ENCODE peak calls at places on chromosomes 3 and 15, in five cellular contexts. D, H, N, S and U are unnamed samples.

GRCh38 chr3:115323380-115323779 is 176.3 kb upstream of the ZBTB20 start:
- DNase-seq in H (no peak), D (no peak), N (no peak), S (no peak), U (no peak)

GRCh38 chr3:128313936-128314335 is 152.8 kb downstream of the DNAJB8 start:
- DNase-seq in H (no peak), D (no peak), N (no peak), S (no peak), U (no peak)

GRCh38 chr15:99424131-99424571 is 141.6 kb upstream of the MEF2A start:
- DNase-seq in D (no peak), N (no peak), H (no peak), S (no peak), U (no peak)

GRCh38 chr3:114480442-114480841 is 186.6 kb downstream of the TIGIT start:
- DNase-seq in H (peak; percentile 74), S (no peak), D (no peak), N (no peak), U (no peak)

GRCh38 chr3:170542704-170543103 is 43.2 kb downstream of the SLC7A14 start:
- DNase-seq in H (no peak), S (no peak), D (no peak), N (no peak), U (no peak)

GRCh38 chr15:66019826-66020398 is 150.6 kb downstream of the RAB11A start:
- DNase-seq in N (no peak), H (no peak), S (no peak), D (no peak), U (no peak)

GRCh38 chr3:144622845-144623244 is 651.2 kb downstream of the DIPK2A start:
- DNase-seq in N (no peak), S (no peak), D (no peak), H (no peak), U (no peak)

GRCh38 chr15:81492303-81492702 is 118.3 kb upstream of the TMC3 start:
- DNase-seq in N (no peak), S (no peak), D (peak; percentile 25), H (peak; percentile 75), U (no peak)

GRCh38 chr3:57065588-57065987 is 5.1 kb downstream of the SPATA12 start:
- DNase-seq in S (peak; percentile 65), D (no peak), H (no peak), N (no peak), U (no peak)

GRCh38 chr3:39107874-39108308 is 411 bp downstream of the TTC21A start:
- DNase-seq in N (no peak), H (no peak), D (no peak), S (no peak), U (no peak)

GRCh38 chr3:127208483-127209100 is 15.7 kb downstream of the PRR23E start:
- DNase-seq in N (no peak), D (no peak), H (no peak), S (no peak), U (no peak)

GRCh38 chr3:186025161-186025560 is 83.7 kb downstream of the ETV5 start:
- DNase-seq in S (peak; percentile 25), N (no peak), H (peak; percentile 63), D (no peak), U (no peak)

GRCh38 chr3:160781429-160781828 is 25.4 kb downstream of the PPM1L start:
- DNase-seq in D (no peak), N (no peak), H (no peak), S (no peak), U (no peak)

GRCh38 chr3:28279770-28280169 is 38.4 kb downstream of the CMC1 start:
- DNase-seq in D (no peak), H (no peak), S (no peak), N (no peak), U (no peak)

GRCh38 chr15:92116320-92116719 is 262.8 kb downstream of the SLCO3A1 start:
- DNase-seq in S (no peak), D (no peak), H (no peak), N (no peak), U (no peak)

GRCh38 chr15:90327313-90327712 is 24.8 kb upstream of the ZNF774 start:
- DNase-seq in D (no peak), S (no peak), N (no peak), H (no peak), U (no peak)

GRCh38 chr3:146161725-146162047 is 702 bp upstream of the PLOD2 start:
- DNase-seq in N (no peak), D (peak; percentile 57), S (peak; percentile 42), H (peak; percentile 75), U (peak; percentile 50)

GRCh38 chr3:58691997-58692396 is 25.4 kb upstream of the FAM3D start:
- DNase-seq in D (no peak), H (peak; percentile 3), S (no peak), N (no peak), U (no peak)

GRCh38 chr15:63968700-63969099 is 77.6 kb downstream of the DAPK2 start:
- DNase-seq in H (no peak), D (no peak), N (no peak), S (no peak), U (no peak)

GRCh38 chr3:119723022-119723421 is 20.2 kb downstream of the CFAP91 start:
- DNase-seq in H (no peak), S (no peak), D (no peak), N (no peak), U (no peak)

GRCh38 chr3:45506084-45506483 is 88.5 kb upstream of the LIMD1 start:
- DNase-seq in S (no peak), H (no peak), N (no peak), D (no peak), U (no peak)

GRCh38 chr15:42331235-42331634 is 28.1 kb upstream of the CAPN3 start:
- DNase-seq in H (no peak), D (peak; percentile 27), N (no peak), S (no peak), U (no peak)

GRCh38 chr3:175535351-175535750 is 676.2 kb downstream of the NAALADL2 start:
- DNase-seq in S (no peak), D (no peak), H (no peak), N (no peak), U (no peak)

GRCh38 chr3:108125550-108126071 is 34.8 kb upstream of the CD47 start:
- DNase-seq in N (no peak), S (no peak), D (no peak), H (no peak), U (no peak)

GRCh38 chr15:77573826-77574225 is 58.9 kb downstream of the LINGO1 start:
- DNase-seq in N (no peak), S (no peak), H (no peak), D (no peak), U (no peak)

DNA sequence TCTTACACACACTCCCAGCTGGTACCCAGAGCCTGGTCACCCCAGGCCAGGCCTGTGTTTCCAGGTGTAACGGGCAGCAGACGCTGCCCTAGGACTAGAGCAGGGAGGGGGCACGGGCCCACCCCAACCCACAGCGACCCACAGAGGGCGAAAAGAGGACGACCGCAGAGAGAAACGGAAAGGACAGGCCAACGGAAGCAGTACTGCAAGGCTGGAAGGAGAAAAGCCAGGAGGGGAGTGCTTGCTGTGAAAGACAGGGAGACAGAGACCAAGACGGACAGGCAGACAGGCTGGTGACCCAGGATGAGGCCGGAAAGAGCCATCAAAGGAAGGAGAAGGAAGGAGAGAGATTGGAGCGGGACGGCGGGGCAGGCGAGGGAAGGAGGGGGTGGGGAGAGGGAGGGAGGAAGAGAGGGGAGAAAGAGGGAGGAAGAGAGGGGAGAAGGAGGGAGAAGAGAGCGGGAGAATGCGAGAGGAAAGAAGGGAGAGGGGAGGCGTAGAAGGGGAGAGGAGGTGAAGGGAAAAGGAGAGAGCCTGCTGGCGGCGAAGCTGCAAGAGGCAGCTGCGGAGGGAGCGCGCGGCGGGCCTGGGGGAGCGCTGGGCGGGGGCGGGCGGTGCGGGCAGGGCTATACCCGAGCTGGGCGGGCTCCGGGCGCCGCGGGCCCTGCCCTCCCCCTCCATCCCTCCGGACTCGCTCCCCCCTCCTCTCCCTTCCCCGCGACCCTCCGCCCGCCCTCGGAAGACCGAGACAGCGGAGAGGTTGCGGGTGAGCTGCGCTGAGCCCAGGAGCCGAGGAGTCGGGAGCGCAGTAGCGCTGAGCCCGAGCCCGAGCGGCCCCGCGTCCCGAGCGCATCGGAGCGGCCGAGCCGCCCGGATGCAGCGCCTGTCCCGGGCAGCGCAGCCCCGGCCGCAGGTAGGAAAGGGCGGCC is at the start of gene SLC6A1:
- DNase-seq in N (no peak), D (peak; percentile 46), S (no peak), H (peak; percentile 15), U (no peak)
- TF ChIP-seq CTCF in N (no peak), D (no peak), S (peak; percentile 37), H (peak; percentile 33), U (peak; percentile 3)

DNA sequence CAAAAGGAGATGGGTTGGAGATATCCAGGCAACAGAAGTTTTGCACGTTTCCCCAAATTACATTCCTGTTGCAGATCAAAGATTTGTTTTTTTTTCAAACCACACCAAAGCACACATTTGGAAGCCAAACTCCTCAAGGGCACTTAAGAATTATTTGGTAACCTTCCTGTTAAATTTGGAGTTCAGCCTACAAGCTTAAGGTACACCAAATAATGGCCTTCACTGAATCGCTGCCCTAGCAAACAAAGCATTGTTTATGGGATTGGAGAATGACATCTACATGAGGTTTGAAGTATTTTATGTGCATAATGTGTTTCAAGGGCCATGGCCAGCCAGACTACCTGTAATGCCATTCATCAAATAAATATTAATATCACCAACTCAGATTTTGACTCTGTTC is 357.9 kb downstream of the RORA start:
- DNase-seq in H (no peak), S (no peak), D (no peak), N (no peak), U (no peak)
- H3K4me3 ChIP-seq in H (no peak overlapping the region), S (no peak overlapping the region), D (no peak overlapping the region), N (no peak overlapping the region), U (no peak overlapping the region)

DNA sequence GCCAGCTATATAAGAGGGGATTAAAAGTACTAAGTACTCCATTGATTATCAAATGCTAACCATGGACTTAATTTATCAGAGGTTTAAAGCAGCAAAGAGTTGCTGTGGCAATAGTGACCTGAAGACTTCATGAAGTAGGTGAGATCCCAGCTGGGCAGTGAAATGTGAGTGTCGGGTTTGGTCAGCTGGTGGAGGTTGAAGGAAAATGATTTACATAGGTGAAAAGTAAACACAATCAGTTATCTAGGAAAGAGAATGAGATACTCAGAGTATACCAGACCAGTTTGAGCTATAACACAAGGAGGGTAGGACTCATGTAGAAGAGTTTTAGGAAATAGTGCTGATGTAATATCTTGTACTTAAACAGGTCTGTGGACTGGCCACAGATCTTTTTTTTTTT is 16.5 kb upstream of the FBXO22 start:
- DNase-seq in N (no peak), D (no peak), S (no peak), H (no peak), U (no peak)
- H3K36me3 ChIP-seq in N (no peaks in the 10 kb centered on the region), D (peaks cover 58% of the 10 kb centered on the region), S (peaks cover 3% of the 10 kb centered on the region), H (peaks cover 5% of the 10 kb centered on the region), U (peaks cover 1% of the 10 kb centered on the region)

GRCh38 chr3:99614768-99615167 is 23.6 kb upstream of the COL8A1 start:
- DNase-seq in S (no peak), N (no peak), D (no peak), H (no peak), U (no peak)

GRCh38 chr3:99625237-99625622 is 13.2 kb upstream of the COL8A1 start:
- DNase-seq in D (no peak), S (no peak), H (no peak), N (no peak), U (no peak)

GRCh38 chr3:99620976-99621375 is 17.4 kb upstream of the COL8A1 start:
- DNase-seq in D (no peak), H (no peak), S (no peak), N (no peak), U (peak; percentile 57)

GRCh38 chr3:99624536-99625236 is 13.7 kb upstream of the COL8A1 start:
- DNase-seq in H (no peak), N (no peak), D (no peak), S (no peak), U (no peak)

DNA sequence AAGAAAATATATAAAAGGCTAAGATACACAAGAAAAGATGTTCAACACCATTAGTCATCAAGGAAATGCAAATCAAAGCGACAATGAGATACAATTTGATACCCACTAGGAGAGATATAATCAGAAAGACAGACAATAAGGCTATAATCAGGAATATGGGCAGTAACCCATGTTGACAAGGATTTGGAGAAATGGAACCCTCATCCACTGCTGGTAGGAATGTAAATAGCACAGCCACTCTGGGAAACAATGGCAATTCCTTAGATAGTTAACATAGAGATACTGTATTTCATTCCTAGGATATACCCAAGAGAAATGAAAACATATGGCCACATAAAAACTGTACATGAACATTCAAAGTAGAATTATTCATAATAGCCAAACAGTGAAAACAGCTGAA is 18.3 kb upstream of the COL8A1 start:
- DNase-seq in H (no peak), D (no peak), S (no peak), N (no peak), U (no peak)
- TF ChIP-seq CTCF in H (no peak), D (no peak), S (peak; percentile 19), N (no peak), U (peak; percentile 41)